ENCODE peak calls at places on chromosomes 4 and X, in four cellular contexts. One of them, this sample, is unnamed.

GRCh38 chr4:186020793-186021407 is 48.1 kb upstream of the TLR3 start:
- DNase-seq in Jurkat, Clone E6-1: no peak
- DNase-seq in cardiac muscle cell: peak; percentile 49
- DNase-seq in EL: no peak
- DNase-seq in this sample: no peak

GRCh38 chrX:94977986-94978385 is 1304.0 kb downstream of the FAM133A start:
- DNase-seq in Jurkat, Clone E6-1: no peak
- DNase-seq in cardiac muscle cell: no peak
- DNase-seq in EL: no peak
- DNase-seq in this sample: no peak

GRCh38 chr4:156775803-156776202 is 195.8 kb downstream of the PDGFC start:
- DNase-seq in Jurkat, Clone E6-1: no peak
- DNase-seq in cardiac muscle cell: no peak
- DNase-seq in EL: no peak
- DNase-seq in this sample: no peak

GRCh38 chrX:8726031-8726652 is 5.8 kb downstream of the ANOS1 start:
- DNase-seq in Jurkat, Clone E6-1: no peak
- DNase-seq in cardiac muscle cell: no peak
- DNase-seq in EL: peak; percentile 54
- DNase-seq in this sample: no peak

GRCh38 chr4:117574085-117574484 is 460.2 kb upstream of the NDST3 start:
- DNase-seq in Jurkat, Clone E6-1: no peak
- DNase-seq in cardiac muscle cell: no peak
- DNase-seq in EL: no peak
- DNase-seq in this sample: no peak

GRCh38 chr4:142567199-142567598 is 278.9 kb downstream of the INPP4B start:
- DNase-seq in Jurkat, Clone E6-1: no peak
- DNase-seq in cardiac muscle cell: no peak
- DNase-seq in EL: no peak
- DNase-seq in this sample: no peak

GRCh38 chrX:70592091-70592490 is 147.5 kb downstream of the DLG3 start:
- DNase-seq in Jurkat, Clone E6-1: no peak
- DNase-seq in cardiac muscle cell: peak; percentile 64
- DNase-seq in EL: peak; percentile 80
- DNase-seq in this sample: no peak

GRCh38 chrX:11784543-11784942 is 26.5 kb downstream of the MSL3 start:
- DNase-seq in Jurkat, Clone E6-1: no peak
- DNase-seq in cardiac muscle cell: no peak
- DNase-seq in EL: no peak
- DNase-seq in this sample: no peak

GRCh38 chrX:133983243-133983973 is 2.0 kb downstream of the GPC3 start:
- DNase-seq in Jurkat, Clone E6-1: no peak
- DNase-seq in cardiac muscle cell: no peak
- DNase-seq in EL: no peak
- DNase-seq in this sample: no peak